ENCODE peak calls at places on chromosome 5, in four cellular contexts. One of them, this sample, is unnamed.

GRCh38 chr5:92629574-92629973 is 951.4 kb downstream of the NR2F1-AS1 start:
- DNase-seq in stomach: no peak
- DNase-seq in CD8-positive, alpha-beta T cell: no peak
- DNase-seq in lower leg skin: no peak
- DNase-seq in this sample: no peak

GRCh38 chr5:135826994-135827671 is 7.3 kb upstream of the SLC25A48 start:
- DNase-seq in lower leg skin: no peak
- DNase-seq in CD8-positive, alpha-beta T cell: no peak
- DNase-seq in stomach: no peak
- DNase-seq in this sample: no peak

GRCh38 chr5:122415030-122415429 is 103.0 kb downstream of the SNCAIP start:
- DNase-seq in stomach: no peak
- DNase-seq in CD8-positive, alpha-beta T cell: no peak
- DNase-seq in lower leg skin: no peak
- DNase-seq in this sample: no peak

GRCh38 chr5:160083012-160083436 is 36.2 kb downstream of the PWWP2A start:
- DNase-seq in stomach: no peak
- DNase-seq in CD8-positive, alpha-beta T cell: no peak
- DNase-seq in lower leg skin: no peak
- DNase-seq in this sample: no peak

GRCh38 chr5:92885950-92886349 is 695.1 kb downstream of the NR2F1-AS1 start:
- DNase-seq in lower leg skin: no peak
- DNase-seq in CD8-positive, alpha-beta T cell: no peak
- DNase-seq in stomach: no peak
- DNase-seq in this sample: no peak

GRCh38 chr5:89282832-89283510 is 400.0 kb upstream of the MEF2C start:
- DNase-seq in lower leg skin: no peak
- DNase-seq in stomach: no peak
- DNase-seq in CD8-positive, alpha-beta T cell: no peak
- DNase-seq in this sample: no peak

GRCh38 chr5:135930029-135930948 is 24.5 kb downstream of the LECT2 start:
- DNase-seq in CD8-positive, alpha-beta T cell: no peak
- DNase-seq in lower leg skin: no peak
- DNase-seq in stomach: no peak
- DNase-seq in this sample: no peak

GRCh38 chr5:167412506-167412905 is 878.9 kb upstream of the WWC1 start:
- DNase-seq in stomach: no peak
- DNase-seq in lower leg skin: no peak
- DNase-seq in CD8-positive, alpha-beta T cell: no peak
- DNase-seq in this sample: no peak

GRCh38 chr5:50995285-50995942 is 329.0 kb downstream of the PARP8 start:
- DNase-seq in lower leg skin: no peak
- DNase-seq in stomach: no peak
- DNase-seq in CD8-positive, alpha-beta T cell: no peak
- DNase-seq in this sample: no peak

GRCh38 chr5:33601881-33602280 is 161.1 kb downstream of the TARS1 start:
- DNase-seq in stomach: no peak
- DNase-seq in lower leg skin: no peak
- DNase-seq in CD8-positive, alpha-beta T cell: no peak
- DNase-seq in this sample: no peak

GRCh38 chr5:14145356-14146334 is 2.5 kb downstream of the TRIO start:
- DNase-seq in lower leg skin: no peak
- DNase-seq in CD8-positive, alpha-beta T cell: no peak
- DNase-seq in stomach: no peak
- DNase-seq in this sample: no peak

GRCh38 chr5:172897691-172898512 is 61.3 kb upstream of the RPL26L1 start:
- DNase-seq in CD8-positive, alpha-beta T cell: no peak
- DNase-seq in lower leg skin: no peak
- DNase-seq in stomach: no peak
- DNase-seq in this sample: no peak
- H3K4me3 ChIP-seq in CD8-positive, alpha-beta T cell: no peak
- H3K4me3 ChIP-seq in lower leg skin: no peak
- H3K4me3 ChIP-seq in stomach: peak
- H3K4me3 ChIP-seq in this sample: no peak

GRCh38 chr5:157038568-157039187 is 20.2 kb downstream of the HAVCR1 start:
- DNase-seq in CD8-positive, alpha-beta T cell: no peak
- DNase-seq in stomach: no peak
- DNase-seq in lower leg skin: no peak
- DNase-seq in this sample: no peak
- H3K4me3 ChIP-seq in CD8-positive, alpha-beta T cell: no peak
- H3K4me3 ChIP-seq in stomach: no peak
- H3K4me3 ChIP-seq in lower leg skin: no peak
- H3K4me3 ChIP-seq in this sample: no peak

GRCh38 chr5:10595305-10595677 is 31.4 kb downstream of the ANKRD33B start:
- DNase-seq in stomach: no peak
- DNase-seq in lower leg skin: no peak
- DNase-seq in CD8-positive, alpha-beta T cell: no peak
- DNase-seq in this sample: no peak

GRCh38 chr5:10596886-10597451 is 33.1 kb downstream of the ANKRD33B start:
- DNase-seq in lower leg skin: no peak
- DNase-seq in CD8-positive, alpha-beta T cell: no peak
- DNase-seq in stomach: no peak
- DNase-seq in this sample: no peak

GRCh38 chr5:10595678-10596309 is 31.9 kb downstream of the ANKRD33B start:
- DNase-seq in stomach: no peak
- DNase-seq in CD8-positive, alpha-beta T cell: no peak
- DNase-seq in lower leg skin: peak
- DNase-seq in this sample: no peak

GRCh38 chr5:10594591-10595210 is 30.8 kb downstream of the ANKRD33B start:
- DNase-seq in CD8-positive, alpha-beta T cell: no peak
- DNase-seq in stomach: no peak
- DNase-seq in lower leg skin: no peak
- DNase-seq in this sample: no peak

DNA sequence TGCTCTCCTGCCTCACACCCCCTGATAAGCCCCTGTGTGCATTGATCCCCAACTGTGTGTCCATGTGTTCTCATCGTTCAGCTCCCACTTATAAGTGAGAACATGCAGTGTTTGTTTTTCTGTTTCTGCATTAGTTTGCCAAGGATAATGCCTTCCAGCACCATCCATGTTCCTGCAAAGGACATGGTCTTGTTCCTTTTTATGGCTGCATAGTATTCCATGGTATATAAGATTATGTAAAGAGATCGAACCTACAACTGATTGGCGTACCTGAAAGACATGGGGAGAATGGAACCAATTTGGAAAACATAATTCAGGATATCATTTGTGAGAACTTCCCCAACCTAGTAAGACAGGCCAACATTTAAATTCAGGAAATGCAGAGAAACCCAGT is 32.4 kb downstream of the ANKRD33B start:
- DNase-seq in CD8-positive, alpha-beta T cell: no peak
- DNase-seq in stomach: no peak
- DNase-seq in lower leg skin: no peak
- DNase-seq in this sample: no peak
- H3K4me3 ChIP-seq in CD8-positive, alpha-beta T cell: no peak
- H3K4me3 ChIP-seq in stomach: no peak
- H3K4me3 ChIP-seq in lower leg skin: no peak
- H3K4me3 ChIP-seq in this sample: no peak

GRCh38 chr5:177495243-177496060 is 2.0 kb downstream of the PDLIM7 start:
- DNase-seq in lower leg skin: no peak
- DNase-seq in stomach: peak
- DNase-seq in CD8-positive, alpha-beta T cell: no peak
- DNase-seq in this sample: no peak
- H3K4me3 ChIP-seq in lower leg skin: no peak
- H3K4me3 ChIP-seq in stomach: peak
- H3K4me3 ChIP-seq in CD8-positive, alpha-beta T cell: no peak
- H3K4me3 ChIP-seq in this sample: no peak

DNA sequence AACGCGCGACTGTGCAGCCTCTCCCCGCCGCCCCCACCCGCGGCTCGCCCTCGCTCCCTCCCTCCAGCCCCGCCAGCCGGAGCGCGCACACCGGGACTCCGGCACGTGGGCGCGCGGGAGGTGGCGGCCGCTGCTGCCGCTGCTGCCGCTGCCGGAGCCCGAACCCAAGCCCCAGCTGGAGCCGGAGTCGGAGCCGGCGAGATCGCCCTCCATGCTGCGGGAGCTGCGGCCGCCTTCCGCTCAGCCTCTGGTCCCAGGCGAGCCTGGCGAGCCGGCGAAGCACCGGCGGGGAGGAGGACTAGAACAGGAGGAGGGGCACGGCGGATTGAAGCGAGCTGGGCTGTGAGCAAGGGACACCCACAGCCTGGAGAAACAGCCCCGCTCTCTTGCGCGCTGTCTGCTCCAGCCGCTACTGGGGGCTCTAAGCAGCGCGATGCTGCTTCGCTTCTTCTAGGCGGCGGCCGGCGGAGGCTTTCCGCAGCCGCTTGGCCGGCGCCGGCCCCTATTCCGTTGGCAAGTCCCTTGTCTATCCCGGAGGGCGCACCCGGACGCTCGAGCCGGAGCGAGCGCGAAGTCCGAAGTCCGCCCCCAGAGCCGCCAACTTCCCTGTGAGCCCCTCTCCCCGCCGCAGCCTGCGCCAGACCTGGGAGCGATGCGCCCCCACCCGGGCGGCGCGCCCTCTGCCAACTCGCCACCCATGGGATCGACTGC is 598.7 kb upstream of the SGCD start:
- DNase-seq in lower leg skin: no peak
- DNase-seq in stomach: peak
- DNase-seq in CD8-positive, alpha-beta T cell: peak
- DNase-seq in this sample: no peak
- H3K4me3 ChIP-seq in lower leg skin: peak
- H3K4me3 ChIP-seq in stomach: peak
- H3K4me3 ChIP-seq in CD8-positive, alpha-beta T cell: no peak
- H3K4me3 ChIP-seq in this sample: no peak

GRCh38 chr5:35857004-35857345 is 284 bp downstream of the IL7R start:
- DNase-seq in lower leg skin: no peak
- DNase-seq in stomach: no peak
- DNase-seq in CD8-positive, alpha-beta T cell: no peak
- DNase-seq in this sample: no peak

GRCh38 chr5:35856186-35857003 is at the start of gene IL7R:
- DNase-seq in CD8-positive, alpha-beta T cell: no peak
- DNase-seq in lower leg skin: no peak
- DNase-seq in stomach: no peak
- DNase-seq in this sample: peak

GRCh38 chr5:35855221-35855620 is 1.5 kb upstream of the IL7R start:
- DNase-seq in stomach: no peak
- DNase-seq in lower leg skin: no peak
- DNase-seq in CD8-positive, alpha-beta T cell: no peak
- DNase-seq in this sample: no peak

GRCh38 chr5:35859101-35859661 is 2.5 kb downstream of the IL7R start:
- DNase-seq in lower leg skin: no peak
- DNase-seq in CD8-positive, alpha-beta T cell: peak
- DNase-seq in stomach: no peak
- DNase-seq in this sample: no peak

GRCh38 chr5:35857606-35858205 is 1.0 kb downstream of the IL7R start:
- DNase-seq in stomach: no peak
- DNase-seq in CD8-positive, alpha-beta T cell: no peak
- DNase-seq in lower leg skin: no peak
- DNase-seq in this sample: no peak
- H3K4me3 ChIP-seq in stomach: peak
- H3K4me3 ChIP-seq in CD8-positive, alpha-beta T cell: peak
- H3K4me3 ChIP-seq in lower leg skin: no peak
- H3K4me3 ChIP-seq in this sample: peak

GRCh38 chr5:1131191-1131621 is 19.3 kb upstream of the SLC12A7 start:
- DNase-seq in CD8-positive, alpha-beta T cell: no peak
- DNase-seq in lower leg skin: no peak
- DNase-seq in stomach: peak
- DNase-seq in this sample: no peak
- H3K4me3 ChIP-seq in CD8-positive, alpha-beta T cell: no peak
- H3K4me3 ChIP-seq in lower leg skin: no peak
- H3K4me3 ChIP-seq in stomach: no peak
- H3K4me3 ChIP-seq in this sample: no peak

GRCh38 chr5:68441309-68441708 is 225.8 kb downstream of the PIK3R1 start:
- DNase-seq in stomach: no peak
- DNase-seq in lower leg skin: no peak
- DNase-seq in CD8-positive, alpha-beta T cell: peak
- DNase-seq in this sample: peak
- H3K4me3 ChIP-seq in stomach: no peak
- H3K4me3 ChIP-seq in lower leg skin: no peak
- H3K4me3 ChIP-seq in CD8-positive, alpha-beta T cell: no peak
- H3K4me3 ChIP-seq in this sample: peak